ENCODE peak calls at places on chromosome 11, in eight cellular contexts. One of them, this sample, is unnamed.

GRCh38 chr11:83689062-83689461 is 402.9 kb upstream of the CCDC90B start:
- DNase-seq in effector CD4-positive, alpha-beta T cell: no peak
- DNase-seq in foreskin fibroblast: no peak
- DNase-seq in activated T-helper 9 cell treated with anti-CD3 and anti-CD28 coated beads, Interleukin-2, amount 50 U/mL, for 16 hours: no peak
- DNase-seq in GM23248: peak
- DNase-seq in naive thymus-derived CD8-positive, alpha-beta T cell: no peak
- DNase-seq in pons: no peak
- DNase-seq in EL: no peak
- DNase-seq in this sample: no peak

GRCh38 chr11:783581-784015 is 6.3 kb downstream of the CEND1 start:
- DNase-seq in effector CD4-positive, alpha-beta T cell: no peak
- DNase-seq in foreskin fibroblast: peak
- DNase-seq in activated T-helper 9 cell treated with anti-CD3 and anti-CD28 coated beads, Interleukin-2, amount 50 U/mL, for 16 hours: no peak
- DNase-seq in GM23248: peak
- DNase-seq in naive thymus-derived CD8-positive, alpha-beta T cell: peak
- DNase-seq in pons: peak
- DNase-seq in EL: peak
- DNase-seq in this sample: peak

GRCh38 chr11:47020793-47021624 is 84.4 kb downstream of the CSTPP1 start:
- DNase-seq in effector CD4-positive, alpha-beta T cell: no peak
- DNase-seq in foreskin fibroblast: no peak
- DNase-seq in activated T-helper 9 cell treated with anti-CD3 and anti-CD28 coated beads, Interleukin-2, amount 50 U/mL, for 16 hours: no peak
- DNase-seq in GM23248: no peak
- DNase-seq in naive thymus-derived CD8-positive, alpha-beta T cell: no peak
- DNase-seq in pons: peak
- DNase-seq in EL: no peak
- DNase-seq in this sample: peak

GRCh38 chr11:45473491-45473890 is 187.3 kb upstream of the SYT13 start:
- DNase-seq in effector CD4-positive, alpha-beta T cell: no peak
- DNase-seq in foreskin fibroblast: no peak
- DNase-seq in activated T-helper 9 cell treated with anti-CD3 and anti-CD28 coated beads, Interleukin-2, amount 50 U/mL, for 16 hours: no peak
- DNase-seq in GM23248: no peak
- DNase-seq in naive thymus-derived CD8-positive, alpha-beta T cell: no peak
- DNase-seq in pons: peak
- DNase-seq in EL: no peak
- DNase-seq in this sample: no peak

GRCh38 chr11:46345881-46346484 is 1.3 kb upstream of the DGKZ start:
- DNase-seq in effector CD4-positive, alpha-beta T cell: no peak
- DNase-seq in foreskin fibroblast: no peak
- DNase-seq in activated T-helper 9 cell treated with anti-CD3 and anti-CD28 coated beads, Interleukin-2, amount 50 U/mL, for 16 hours: no peak
- DNase-seq in GM23248: no peak
- DNase-seq in naive thymus-derived CD8-positive, alpha-beta T cell: no peak
- DNase-seq in pons: no peak
- DNase-seq in EL: no peak
- DNase-seq in this sample: no peak

GRCh38 chr11:76756341-76756771 is 26.8 kb upstream of the TSKU start:
- DNase-seq in effector CD4-positive, alpha-beta T cell: no peak
- DNase-seq in foreskin fibroblast: no peak
- DNase-seq in activated T-helper 9 cell treated with anti-CD3 and anti-CD28 coated beads, Interleukin-2, amount 50 U/mL, for 16 hours: no peak
- DNase-seq in GM23248: no peak
- DNase-seq in naive thymus-derived CD8-positive, alpha-beta T cell: no peak
- DNase-seq in pons: no peak
- DNase-seq in EL: no peak
- DNase-seq in this sample: no peak

GRCh38 chr11:2105536-2105935 is 33.7 kb downstream of the IGF2 start:
- DNase-seq in effector CD4-positive, alpha-beta T cell: no peak
- DNase-seq in foreskin fibroblast: no peak
- DNase-seq in activated T-helper 9 cell treated with anti-CD3 and anti-CD28 coated beads, Interleukin-2, amount 50 U/mL, for 16 hours: no peak
- DNase-seq in GM23248: no peak
- DNase-seq in naive thymus-derived CD8-positive, alpha-beta T cell: no peak
- DNase-seq in pons: no peak
- DNase-seq in EL: no peak
- DNase-seq in this sample: no peak

GRCh38 chr11:112157274-112157766 is 6.6 kb downstream of the IL18 start:
- DNase-seq in effector CD4-positive, alpha-beta T cell: no peak
- DNase-seq in foreskin fibroblast: peak
- DNase-seq in activated T-helper 9 cell treated with anti-CD3 and anti-CD28 coated beads, Interleukin-2, amount 50 U/mL, for 16 hours: no peak
- DNase-seq in GM23248: peak
- DNase-seq in naive thymus-derived CD8-positive, alpha-beta T cell: no peak
- DNase-seq in pons: no peak
- DNase-seq in EL: peak
- DNase-seq in this sample: peak

GRCh38 chr11:68037481-68038225 is 1.2 kb upstream of the TCIRG1 start:
- DNase-seq in effector CD4-positive, alpha-beta T cell: no peak
- DNase-seq in foreskin fibroblast: no peak
- DNase-seq in activated T-helper 9 cell treated with anti-CD3 and anti-CD28 coated beads, Interleukin-2, amount 50 U/mL, for 16 hours: no peak
- DNase-seq in GM23248: no peak
- DNase-seq in naive thymus-derived CD8-positive, alpha-beta T cell: no peak
- DNase-seq in pons: peak
- DNase-seq in EL: no peak
- DNase-seq in this sample: no peak

GRCh38 chr11:66081505-66081904 is 11.4 kb downstream of the PACS1 start:
- DNase-seq in effector CD4-positive, alpha-beta T cell: peak
- DNase-seq in foreskin fibroblast: peak
- DNase-seq in activated T-helper 9 cell treated with anti-CD3 and anti-CD28 coated beads, Interleukin-2, amount 50 U/mL, for 16 hours: peak
- DNase-seq in GM23248: peak
- DNase-seq in naive thymus-derived CD8-positive, alpha-beta T cell: peak
- DNase-seq in pons: peak
- DNase-seq in EL: peak
- DNase-seq in this sample: peak

GRCh38 chr11:8772571-8772970 is 90.0 kb downstream of the RPL27A start:
- DNase-seq in effector CD4-positive, alpha-beta T cell: no peak
- DNase-seq in foreskin fibroblast: no peak
- DNase-seq in activated T-helper 9 cell treated with anti-CD3 and anti-CD28 coated beads, Interleukin-2, amount 50 U/mL, for 16 hours: no peak
- DNase-seq in GM23248: no peak
- DNase-seq in naive thymus-derived CD8-positive, alpha-beta T cell: no peak
- DNase-seq in pons: no peak
- DNase-seq in EL: no peak
- DNase-seq in this sample: no peak

GRCh38 chr11:15967166-15967565 is 389.2 kb downstream of the SOX6 start:
- DNase-seq in effector CD4-positive, alpha-beta T cell: no peak
- DNase-seq in foreskin fibroblast: peak
- DNase-seq in activated T-helper 9 cell treated with anti-CD3 and anti-CD28 coated beads, Interleukin-2, amount 50 U/mL, for 16 hours: no peak
- DNase-seq in GM23248: no peak
- DNase-seq in naive thymus-derived CD8-positive, alpha-beta T cell: no peak
- DNase-seq in pons: no peak
- DNase-seq in EL: no peak
- DNase-seq in this sample: no peak

GRCh38 chr11:128424867-128425285 is 162.5 kb downstream of the ETS1 start:
- DNase-seq in effector CD4-positive, alpha-beta T cell: no peak
- DNase-seq in foreskin fibroblast: peak
- DNase-seq in activated T-helper 9 cell treated with anti-CD3 and anti-CD28 coated beads, Interleukin-2, amount 50 U/mL, for 16 hours: no peak
- DNase-seq in GM23248: peak
- DNase-seq in naive thymus-derived CD8-positive, alpha-beta T cell: no peak
- DNase-seq in pons: no peak
- DNase-seq in EL: no peak
- DNase-seq in this sample: no peak

GRCh38 chr11:127627629-127628462 is 627.3 kb upstream of the KIRREL3 start:
- DNase-seq in effector CD4-positive, alpha-beta T cell: no peak
- DNase-seq in foreskin fibroblast: no peak
- DNase-seq in activated T-helper 9 cell treated with anti-CD3 and anti-CD28 coated beads, Interleukin-2, amount 50 U/mL, for 16 hours: no peak
- DNase-seq in GM23248: peak
- DNase-seq in naive thymus-derived CD8-positive, alpha-beta T cell: no peak
- DNase-seq in pons: no peak
- DNase-seq in EL: no peak
- DNase-seq in this sample: peak

GRCh38 chr11:113685650-113686349 is 20.3 kb downstream of the TMPRSS5 start:
- DNase-seq in effector CD4-positive, alpha-beta T cell: no peak
- DNase-seq in foreskin fibroblast: no peak
- DNase-seq in activated T-helper 9 cell treated with anti-CD3 and anti-CD28 coated beads, Interleukin-2, amount 50 U/mL, for 16 hours: no peak
- DNase-seq in GM23248: no peak
- DNase-seq in naive thymus-derived CD8-positive, alpha-beta T cell: no peak
- DNase-seq in pons: no peak
- DNase-seq in EL: no peak
- DNase-seq in this sample: no peak

GRCh38 chr11:125494601-125494986 is 1.5 kb downstream of the FEZ1 start:
- DNase-seq in effector CD4-positive, alpha-beta T cell: no peak
- DNase-seq in foreskin fibroblast: peak
- DNase-seq in activated T-helper 9 cell treated with anti-CD3 and anti-CD28 coated beads, Interleukin-2, amount 50 U/mL, for 16 hours: no peak
- DNase-seq in GM23248: no peak
- DNase-seq in naive thymus-derived CD8-positive, alpha-beta T cell: peak
- DNase-seq in pons: no peak
- DNase-seq in EL: no peak
- DNase-seq in this sample: no peak

GRCh38 chr11:35077709-35078695 is 61.0 kb upstream of the CD44 start:
- DNase-seq in effector CD4-positive, alpha-beta T cell: peak
- DNase-seq in foreskin fibroblast: peak
- DNase-seq in activated T-helper 9 cell treated with anti-CD3 and anti-CD28 coated beads, Interleukin-2, amount 50 U/mL, for 16 hours: peak
- DNase-seq in GM23248: peak
- DNase-seq in naive thymus-derived CD8-positive, alpha-beta T cell: no peak
- DNase-seq in pons: no peak
- DNase-seq in EL: peak
- DNase-seq in this sample: peak

GRCh38 chr11:12662101-12662500 is 12.1 kb upstream of the TEAD1 start:
- DNase-seq in effector CD4-positive, alpha-beta T cell: no peak
- DNase-seq in foreskin fibroblast: no peak
- DNase-seq in activated T-helper 9 cell treated with anti-CD3 and anti-CD28 coated beads, Interleukin-2, amount 50 U/mL, for 16 hours: no peak
- DNase-seq in GM23248: no peak
- DNase-seq in naive thymus-derived CD8-positive, alpha-beta T cell: no peak
- DNase-seq in pons: no peak
- DNase-seq in EL: no peak
- DNase-seq in this sample: no peak

GRCh38 chr11:1219446-1219835 is 3.4 kb upstream of the MUC5B start:
- DNase-seq in effector CD4-positive, alpha-beta T cell: no peak
- DNase-seq in foreskin fibroblast: no peak
- DNase-seq in activated T-helper 9 cell treated with anti-CD3 and anti-CD28 coated beads, Interleukin-2, amount 50 U/mL, for 16 hours: no peak
- DNase-seq in GM23248: no peak
- DNase-seq in naive thymus-derived CD8-positive, alpha-beta T cell: peak
- DNase-seq in pons: no peak
- DNase-seq in EL: no peak
- DNase-seq in this sample: no peak

GRCh38 chr11:64324692-64325469 is 7.0 kb downstream of the PRDX5 start:
- DNase-seq in effector CD4-positive, alpha-beta T cell: no peak
- DNase-seq in foreskin fibroblast: no peak
- DNase-seq in activated T-helper 9 cell treated with anti-CD3 and anti-CD28 coated beads, Interleukin-2, amount 50 U/mL, for 16 hours: no peak
- DNase-seq in GM23248: no peak
- DNase-seq in naive thymus-derived CD8-positive, alpha-beta T cell: no peak
- DNase-seq in pons: no peak
- DNase-seq in EL: no peak
- DNase-seq in this sample: no peak

GRCh38 chr11:98260983-98261382 is 759.8 kb upstream of the CNTN5 start:
- DNase-seq in effector CD4-positive, alpha-beta T cell: no peak
- DNase-seq in foreskin fibroblast: peak
- DNase-seq in activated T-helper 9 cell treated with anti-CD3 and anti-CD28 coated beads, Interleukin-2, amount 50 U/mL, for 16 hours: no peak
- DNase-seq in GM23248: no peak
- DNase-seq in naive thymus-derived CD8-positive, alpha-beta T cell: no peak
- DNase-seq in pons: no peak
- DNase-seq in EL: no peak
- DNase-seq in this sample: no peak

GRCh38 chr11:67373916-67374570 is 645 bp upstream of the CLCF1 start:
- DNase-seq in effector CD4-positive, alpha-beta T cell: peak
- DNase-seq in foreskin fibroblast: peak
- DNase-seq in activated T-helper 9 cell treated with anti-CD3 and anti-CD28 coated beads, Interleukin-2, amount 50 U/mL, for 16 hours: no peak
- DNase-seq in GM23248: peak
- DNase-seq in naive thymus-derived CD8-positive, alpha-beta T cell: no peak
- DNase-seq in pons: no peak
- DNase-seq in EL: peak
- DNase-seq in this sample: peak

GRCh38 chr11:6655790-6656580 is at the start of gene DCHS1:
- DNase-seq in effector CD4-positive, alpha-beta T cell: peak
- DNase-seq in foreskin fibroblast: peak
- DNase-seq in activated T-helper 9 cell treated with anti-CD3 and anti-CD28 coated beads, Interleukin-2, amount 50 U/mL, for 16 hours: no peak
- DNase-seq in GM23248: peak
- DNase-seq in naive thymus-derived CD8-positive, alpha-beta T cell: peak
- DNase-seq in pons: no peak
- DNase-seq in EL: no peak
- DNase-seq in this sample: no peak

GRCh38 chr11:117823941-117824420 is 563 bp downstream of the FXYD2 start:
- DNase-seq in effector CD4-positive, alpha-beta T cell: no peak
- DNase-seq in foreskin fibroblast: peak
- DNase-seq in activated T-helper 9 cell treated with anti-CD3 and anti-CD28 coated beads, Interleukin-2, amount 50 U/mL, for 16 hours: no peak
- DNase-seq in GM23248: no peak
- DNase-seq in naive thymus-derived CD8-positive, alpha-beta T cell: no peak
- DNase-seq in pons: no peak
- DNase-seq in EL: no peak
- DNase-seq in this sample: peak

GRCh38 chr11:3866206-3866605 is 10.7 kb downstream of the STIM1 start:
- DNase-seq in effector CD4-positive, alpha-beta T cell: no peak
- DNase-seq in foreskin fibroblast: no peak
- DNase-seq in activated T-helper 9 cell treated with anti-CD3 and anti-CD28 coated beads, Interleukin-2, amount 50 U/mL, for 16 hours: no peak
- DNase-seq in GM23248: no peak
- DNase-seq in naive thymus-derived CD8-positive, alpha-beta T cell: no peak
- DNase-seq in pons: no peak
- DNase-seq in EL: no peak
- DNase-seq in this sample: no peak

GRCh38 chr11:69912161-69912910 is 93.1 kb upstream of the FGF3 start:
- DNase-seq in effector CD4-positive, alpha-beta T cell: no peak
- DNase-seq in foreskin fibroblast: no peak
- DNase-seq in activated T-helper 9 cell treated with anti-CD3 and anti-CD28 coated beads, Interleukin-2, amount 50 U/mL, for 16 hours: no peak
- DNase-seq in GM23248: no peak
- DNase-seq in naive thymus-derived CD8-positive, alpha-beta T cell: no peak
- DNase-seq in pons: no peak
- DNase-seq in EL: no peak
- DNase-seq in this sample: no peak

GRCh38 chr11:76256448-76256847 is 50.1 kb upstream of the WNT11 start:
- DNase-seq in effector CD4-positive, alpha-beta T cell: no peak
- DNase-seq in foreskin fibroblast: no peak
- DNase-seq in activated T-helper 9 cell treated with anti-CD3 and anti-CD28 coated beads, Interleukin-2, amount 50 U/mL, for 16 hours: no peak
- DNase-seq in GM23248: no peak
- DNase-seq in naive thymus-derived CD8-positive, alpha-beta T cell: no peak
- DNase-seq in pons: no peak
- DNase-seq in EL: no peak
- DNase-seq in this sample: no peak

GRCh38 chr11:116641561-116642045 is 131.2 kb downstream of the BUD13 start:
- DNase-seq in effector CD4-positive, alpha-beta T cell: no peak
- DNase-seq in foreskin fibroblast: no peak
- DNase-seq in activated T-helper 9 cell treated with anti-CD3 and anti-CD28 coated beads, Interleukin-2, amount 50 U/mL, for 16 hours: no peak
- DNase-seq in GM23248: peak
- DNase-seq in naive thymus-derived CD8-positive, alpha-beta T cell: no peak
- DNase-seq in pons: no peak
- DNase-seq in EL: peak
- DNase-seq in this sample: no peak

GRCh38 chr11:78290293-78291176 is 101.8 kb downstream of the USP35 start:
- DNase-seq in effector CD4-positive, alpha-beta T cell: no peak
- DNase-seq in foreskin fibroblast: peak
- DNase-seq in activated T-helper 9 cell treated with anti-CD3 and anti-CD28 coated beads, Interleukin-2, amount 50 U/mL, for 16 hours: no peak
- DNase-seq in GM23248: peak
- DNase-seq in naive thymus-derived CD8-positive, alpha-beta T cell: no peak
- DNase-seq in pons: peak
- DNase-seq in EL: peak
- DNase-seq in this sample: no peak